ENCODE peak calls at places on chromosomes 5 and 9, in ten cellular contexts. L is thyroid gland, M is spleen, S is prostate gland, P is stomach, O is sigmoid colon, Q is HepG2, Y is adrenal gland, B is body of pancreas, Z is H1. K is an unnamed sample. For H3K27me3, the result is how much of the 10 kb centered on the place peaks cover.

GRCh38 chr9:136110082-136111061 is 8.3 kb downstream of the TMEM250 start:
- DNase-seq in L (no peak), M (peak), S (no peak), P (no peak), O (no peak), Q (no peak), Y (no peak), B (no peak), Z (no peak), K (peak)

GRCh38 chr9:125763373-125763772 is 16.2 kb downstream of the PBX3 start:
- DNase-seq in L (no peak), M (no peak), S (no peak), P (no peak), O (no peak), Q (peak), Y (no peak), B (no peak), Z (no peak), K (no peak)

GRCh38 chr5:24629798-24630197 is 15.0 kb downstream of the CDH10 start:
- DNase-seq in L (no peak), M (no peak), S (no peak), P (no peak), O (no peak), Q (no peak), Y (no peak), B (no peak), Z (no peak), K (no peak)

GRCh38 chr5:97006454-97006853 is 70.6 kb downstream of the LNPEP start:
- DNase-seq in L (no peak), M (no peak), S (no peak), P (no peak), O (no peak), Q (no peak), Y (no peak), B (no peak), Z (no peak), K (no peak)

GRCh38 chr9:2257530-2257929 is 242.4 kb downstream of the SMARCA2 start:
- DNase-seq in L (no peak), M (no peak), S (no peak), P (no peak), O (no peak), Q (no peak), Y (no peak), B (no peak), Z (no peak), K (no peak)

GRCh38 chr5:173472164-173472563 is 143.9 kb upstream of the STC2 start:
- DNase-seq in L (peak), M (no peak), S (peak), P (peak), O (peak), Q (peak), Y (peak), B (peak), Z (no peak), K (peak)

GRCh38 chr9:69200071-69200470 is 26.0 kb downstream of the TJP2 start:
- DNase-seq in L (peak), M (no peak), S (no peak), P (no peak), O (no peak), Q (no peak), Y (no peak), B (no peak), Z (no peak), K (no peak)

GRCh38 chr5:10328323-10328722 is 20.6 kb upstream of the CMBL start:
- DNase-seq in L (no peak), M (no peak), S (no peak), P (no peak), O (no peak), Q (no peak), Y (no peak), B (no peak), Z (no peak), K (no peak)

GRCh38 chr5:74336286-74336685 is 304.2 kb downstream of the ENC1 start:
- DNase-seq in L (no peak), M (no peak), S (no peak), P (no peak), O (no peak), Q (no peak), Y (no peak), B (no peak), Z (no peak), K (no peak)

GRCh38 chr5:59660737-59661136 is 232.8 kb downstream of the PDE4D start:
- DNase-seq in L (no peak), M (no peak), S (no peak), P (no peak), O (no peak), Q (no peak), Y (no peak), B (no peak), Z (no peak), K (no peak)

GRCh38 chr5:3432135-3432534 is 163.5 kb upstream of the IRX1 start:
- DNase-seq in L (no peak), M (no peak), S (no peak), P (no peak), O (no peak), Q (no peak), Y (no peak), B (no peak), Z (no peak), K (no peak)

GRCh38 chr5:62341783-62342475 is 35.9 kb downstream of the KIF2A start:
- DNase-seq in L (no peak), M (no peak), S (no peak), P (no peak), O (no peak), Q (no peak), Y (no peak), B (no peak), Z (no peak), K (no peak)

GRCh38 chr5:180330810-180331646 is 22.1 kb downstream of the GFPT2 start:
- DNase-seq in L (peak), M (peak), S (no peak), P (peak), O (peak), Q (peak), Y (peak), B (peak), Z (no peak), K (peak)

GRCh38 chr9:101451498-101451897 is 15.9 kb upstream of the ALDOB start:
- DNase-seq in L (no peak), M (no peak), S (no peak), P (no peak), O (no peak), Q (no peak), Y (no peak), B (no peak), Z (no peak), K (no peak)

GRCh38 chr5:36444582-36444999 is 142.9 kb upstream of the RANBP3L start:
- DNase-seq in L (peak), M (no peak), S (peak), P (peak), O (no peak), Q (no peak), Y (peak), B (peak), Z (no peak), K (no peak)

GRCh38 chr9:121700831-121701419 is 49.5 kb downstream of the DAB2IP start:
- DNase-seq in L (no peak), M (no peak), S (no peak), P (no peak), O (no peak), Q (no peak), Y (no peak), B (no peak), Z (no peak), K (no peak)

GRCh38 chr5:37838933-37839341 is 904 bp downstream of the GDNF start:
- DNase-seq in L (no peak), M (no peak), S (no peak), P (no peak), O (no peak), Q (no peak), Y (no peak), B (no peak), Z (no peak), K (no peak)

GRCh38 chr9:135048046-135048757 is 39.3 kb upstream of the OLFM1 start:
- DNase-seq in L (no peak), M (no peak), S (no peak), P (peak), O (peak), Q (no peak), Y (no peak), B (no peak), Z (no peak), K (no peak)

GRCh38 chr9:135045264-135046155 is 42.0 kb upstream of the OLFM1 start:
- DNase-seq in L (no peak), M (no peak), S (no peak), P (peak), O (peak), Q (no peak), Y (no peak), B (no peak), Z (no peak), K (peak)

GRCh38 chr9:135046156-135047025 is 41.1 kb upstream of the OLFM1 start:
- DNase-seq in L (no peak), M (no peak), S (no peak), P (peak), O (peak), Q (no peak), Y (no peak), B (no peak), Z (no peak), K (no peak)

GRCh38 chr9:135047521-135047920 is 39.9 kb upstream of the OLFM1 start:
- DNase-seq in L (no peak), M (no peak), S (no peak), P (no peak), O (no peak), Q (no peak), Y (no peak), B (no peak), Z (no peak), K (no peak)

DNA sequence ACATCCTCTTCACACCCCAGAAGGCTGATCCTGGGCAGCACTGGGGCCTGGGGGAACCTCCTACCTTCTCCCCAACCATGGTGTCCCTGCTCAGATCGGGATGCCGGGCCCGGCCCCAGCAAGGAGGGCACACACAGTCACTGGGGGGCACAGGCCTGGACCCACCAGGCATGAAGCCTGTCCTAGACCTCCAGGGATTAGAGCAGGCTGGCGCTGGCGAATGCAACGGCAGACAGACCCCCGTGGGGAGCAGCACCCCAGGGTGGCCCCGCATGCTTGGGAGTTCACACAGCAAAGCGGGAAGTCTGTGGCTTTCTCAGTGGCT is 40.5 kb upstream of the OLFM1 start:
- DNase-seq in L (no peak), M (no peak), S (no peak), P (peak), O (peak), Q (no peak), Y (no peak), B (no peak), Z (no peak), K (no peak)
- H3K27me3 ChIP-seq in L (under half), M (under half), S (under half), P (under half), O (under half), Q (under half), Y (under half), B (under half), Z (under half), K (under half)

GRCh38 chr9:122912671-122912963 is 506 bp downstream of the ZBTB6 start:
- DNase-seq in L (no peak), M (no peak), S (no peak), P (no peak), O (no peak), Q (no peak), Y (no peak), B (no peak), Z (no peak), K (no peak)

DNA sequence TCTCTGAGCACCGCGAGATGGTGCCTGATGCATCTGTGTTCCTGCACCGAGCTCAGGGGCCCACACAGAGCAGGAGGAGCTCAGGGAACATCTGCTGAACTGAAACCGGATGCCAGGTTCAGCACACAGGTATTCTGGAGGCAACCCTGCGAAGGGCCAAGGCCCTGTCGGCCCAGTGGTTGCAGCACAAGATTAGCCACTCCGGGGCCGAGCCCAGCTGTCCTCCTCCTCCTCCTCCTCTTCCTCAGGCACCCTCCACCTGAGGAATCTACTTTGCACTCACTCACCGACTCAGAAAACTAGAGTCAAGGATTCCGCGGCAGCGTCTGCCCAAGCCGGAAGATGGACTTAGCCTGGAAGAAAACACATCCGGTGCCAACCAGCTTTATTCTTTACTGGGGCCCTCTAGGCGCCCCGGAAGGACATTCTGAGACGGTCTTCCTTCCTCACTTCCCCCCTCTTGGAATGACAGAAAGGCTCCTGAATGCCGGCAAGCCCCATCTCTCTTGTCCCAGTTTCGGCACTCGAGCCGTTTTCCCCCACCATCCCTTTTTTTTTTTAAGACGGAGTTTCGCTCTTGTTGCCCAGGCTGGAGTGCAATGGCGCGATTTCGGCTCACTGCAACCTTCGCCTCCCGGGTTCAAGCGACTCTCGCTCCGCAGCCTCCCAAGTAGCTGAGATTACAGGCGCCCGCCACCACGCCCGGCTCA is at the start of gene ZBTB6:
- DNase-seq in L (peak), M (peak), S (peak), P (peak), O (peak), Q (peak), Y (peak), B (peak), Z (no peak), K (peak)
- TF ChIP-seq POLR2A in L (no peak), M (no peak), S (no peak), P (no peak), O (no peak), Q (peak), Y (no peak), B (peak), Z (peak), K (no peak)

GRCh38 chr5:1884638-1885475 is 2.1 kb upstream of the IRX4 start:
- DNase-seq in L (no peak), M (no peak), S (no peak), P (no peak), O (no peak), Q (no peak), Y (no peak), B (no peak), Z (no peak), K (no peak)
- H3K27me3 ChIP-seq in L (under half), M (half or more), S (under half), P (half or more), O (half or more), Q (under half), Y (half or more), B (under half), Z (half or more), K (under half)

GRCh38 chr5:160471761-160472160 is 50.1 kb downstream of the PTTG1 start:
- DNase-seq in L (no peak), M (no peak), S (no peak), P (no peak), O (no peak), Q (no peak), Y (no peak), B (no peak), Z (no peak), K (no peak)
- TF ChIP-seq POLR2A in L (no peak), M (no peak), S (no peak), P (no peak), O (no peak), Q (no peak), Y (no peak), B (no peak), Z (no peak), K (no peak)